ENCODE peak calls at places on chromosomes 12 and 14, in ten cellular contexts. Y is NCI-H187; H is endothelial cell; U is activated CD4-positive, alpha-beta T cell treated with anti-CD3 and anti-CD28 coated beads, Interleukin-2, amount 50 U/mL, for 24 hours; A is EL; M is NB4; L is stimulated activated naive CD8-positive, alpha-beta T cell treated with anti-CD3 and anti-CD28 coated beads, Interleukin-15, Interleukin-2, amounts not matched to agents 100 U/mL and 50 U/mL, for 24 hours; G is GM23338; V is iris pigment epithelial cell; S is stimulated activated CD4-positive, alpha-beta T cell treated with anti-CD3 and anti-CD28 coated beads, Interleukin-15, amount 100 ng/mL, for 48 hours. W is an unnamed sample.

GRCh38 chr12:122291431-122291830 is 25.1 kb upstream of the VPS33A start:
- DNase-seq in Y (no peak), H (no peak), U (no peak), A (no peak), M (no peak), L (no peak), G (no peak), V (no peak), S (no peak), W (no peak)

GRCh38 chr12:49496417-49497360 is 42.1 kb upstream of the KCNH3 start:
- DNase-seq in Y (no peak), H (no peak), U (no peak), A (no peak), M (no peak), L (no peak), G (no peak), V (no peak), S (no peak), W (no peak)

GRCh38 chr14:57987596-57988300 is 121.9 kb upstream of the SLC35F4 start:
- DNase-seq in Y (no peak), H (no peak), U (no peak), A (no peak), M (no peak), L (no peak), G (peak), V (no peak), S (no peak), W (no peak)

GRCh38 chr14:54451961-54452360 is 10.8 kb upstream of the CNIH1 start:
- DNase-seq in Y (no peak), H (no peak), U (no peak), A (no peak), M (no peak), L (no peak), G (no peak), V (no peak), S (no peak), W (no peak)

GRCh38 chr12:74663958-74664357 is 126.3 kb downstream of the ATXN7L3B start:
- DNase-seq in Y (no peak), H (no peak), U (no peak), A (no peak), M (no peak), L (no peak), G (no peak), V (no peak), S (no peak), W (no peak)

GRCh38 chr14:50947446-50947845 is 3.2 kb upstream of the PYGL start:
- DNase-seq in Y (no peak), H (no peak), U (no peak), A (no peak), M (no peak), L (no peak), G (no peak), V (peak), S (no peak), W (no peak)

GRCh38 chr12:28158353-28158752 is 31.9 kb upstream of the CCDC91 start:
- DNase-seq in Y (no peak), H (no peak), U (no peak), A (no peak), M (no peak), L (no peak), G (no peak), V (no peak), S (no peak), W (no peak)

GRCh38 chr12:105960319-105961076 is 178.3 kb downstream of the NUAK1 start:
- DNase-seq in Y (no peak), H (no peak), U (no peak), A (peak), M (no peak), L (no peak), G (no peak), V (peak), S (no peak), W (no peak)

GRCh38 chr14:104249092-104249491 is 110.7 kb downstream of the KIF26A start:
- DNase-seq in Y (no peak), H (no peak), U (no peak), A (no peak), M (no peak), L (no peak), G (no peak), V (no peak), S (no peak), W (no peak)

GRCh38 chr14:92633274-92633616 is 115.2 kb downstream of the LGMN start:
- DNase-seq in Y (no peak), H (no peak), U (no peak), A (no peak), M (no peak), L (no peak), G (no peak), V (no peak), S (no peak), W (no peak)

GRCh38 chr12:120119395-120119973 is 2.9 kb upstream of the RAB35 start:
- DNase-seq in Y (no peak), H (no peak), U (peak), A (peak), M (no peak), L (peak), G (no peak), V (peak), S (no peak), W (no peak)

GRCh38 chr12:117412465-117413190 is 51.2 kb upstream of the NOS1 start:
- DNase-seq in Y (no peak), H (no peak), U (no peak), A (no peak), M (no peak), L (no peak), G (no peak), V (no peak), S (no peak), W (no peak)

GRCh38 chr12:128643106-128643651 is 180.6 kb downstream of the SLC15A4 start:
- DNase-seq in Y (no peak), H (no peak), U (no peak), A (no peak), M (no peak), L (no peak), G (no peak), V (no peak), S (no peak), W (no peak)

GRCh38 chr12:18753481-18754117 is 15.7 kb downstream of the CAPZA3 start:
- DNase-seq in Y (no peak), H (peak), U (no peak), A (no peak), M (no peak), L (no peak), G (peak), V (no peak), S (no peak), W (no peak)

GRCh38 chr14:22980672-22981089 is 1.7 kb downstream of the AJUBA start:
- DNase-seq in Y (no peak), H (no peak), U (no peak), A (peak), M (no peak), L (peak), G (peak), V (peak), S (peak), W (no peak)

GRCh38 chr14:104443391-104444158 is 136.0 kb upstream of the C14orf180 start:
- DNase-seq in Y (no peak), H (no peak), U (no peak), A (no peak), M (no peak), L (no peak), G (peak), V (no peak), S (no peak), W (no peak)

GRCh38 chr12:69056743-69057515 is 124.0 kb upstream of the CPM start:
- DNase-seq in Y (no peak), H (no peak), U (no peak), A (peak), M (no peak), L (no peak), G (no peak), V (peak), S (no peak), W (no peak)

GRCh38 chr14:103543721-103544626 is 15.0 kb downstream of the TRMT61A start:
- DNase-seq in Y (no peak), H (no peak), U (no peak), A (no peak), M (no peak), L (no peak), G (peak), V (no peak), S (no peak), W (no peak)

GRCh38 chr12:130838284-130838950 is 633 bp downstream of the STX2 start:
- DNase-seq in Y (no peak), H (peak), U (no peak), A (no peak), M (peak), L (no peak), G (peak), V (peak), S (no peak), W (peak)

GRCh38 chr12:102326987-102327386 is 129.4 kb upstream of the PMCH start:
- DNase-seq in Y (no peak), H (no peak), U (no peak), A (peak), M (no peak), L (no peak), G (peak), V (no peak), S (no peak), W (no peak)

GRCh38 chr14:72291908-72292688 is 359.9 kb downstream of the RGS6 start:
- DNase-seq in Y (peak), H (peak), U (peak), A (peak), M (peak), L (peak), G (peak), V (peak), S (peak), W (peak)

W was measured in NCI-H345.